ENCODE peak calls at places on chromosomes 12 and 14, in seven cellular contexts. H, X, U, O, E, W and A are unnamed samples.

GRCh38 chr12:71465794-71466193 is 26.2 kb downstream of the LGR5 start:
- DNase-seq in H (no peak), X (no peak), U (no peak), O (no peak), E (no peak), W (no peak), A (no peak)

GRCh38 chr12:48105321-48105866 is 485 bp downstream of the SENP1 start:
- DNase-seq in H (no peak), X (no peak), U (no peak), O (no peak), E (peak; percentile 22), W (peak; percentile 9), A (no peak)

GRCh38 chr12:44525806-44526654 is 350.1 kb downstream of the NELL2 start:
- DNase-seq in H (no peak), X (no peak), U (no peak), O (no peak), E (no peak), W (no peak), A (no peak)

GRCh38 chr12:53569174-53569557 is 57.0 kb downstream of the ATF7 start:
- DNase-seq in H (no peak), X (no peak), U (no peak), O (no peak), E (peak; percentile 29), W (peak; percentile 41), A (no peak)

GRCh38 chr14:61934385-61934784 is 172.2 kb downstream of the SNAPC1 start:
- DNase-seq in H (no peak), X (no peak), U (no peak), O (no peak), E (peak; percentile 57), W (peak; percentile 98), A (no peak)

GRCh38 chr14:25463475-25463874 is 413.5 kb upstream of the STXBP6 start:
- DNase-seq in H (no peak), X (no peak), U (no peak), O (no peak), E (no peak), W (no peak), A (no peak)

GRCh38 chr14:22536853-22537338 is 52.1 kb downstream of the DAD1 start:
- DNase-seq in H (no peak), X (no peak), U (no peak), O (peak; percentile 47), E (peak; percentile 95), W (peak; percentile 93), A (no peak)

GRCh38 chr14:79967453-79967852 is 243.9 kb downstream of the DIO2 start:
- DNase-seq in H (no peak), X (no peak), U (no peak), O (no peak), E (no peak), W (no peak), A (no peak)

GRCh38 chr12:101642115-101643067 is 47.6 kb downstream of the MYBPC1 start:
- DNase-seq in H (peak; percentile 14), X (peak; percentile 65), U (peak; percentile 70), O (no peak), E (no peak), W (no peak), A (no peak)

GRCh38 chr12:48853228-48853688 is 1.3 kb upstream of the DDX23 start:
- DNase-seq in H (peak; percentile 74), X (peak; percentile 89), U (peak; percentile 94), O (peak; percentile 80), E (peak; percentile 94), W (peak; percentile 85), A (no peak)

GRCh38 chr12:75913502-75914110 is 118.0 kb downstream of the PHLDA1 start:
- DNase-seq in H (no peak), X (no peak), U (no peak), O (no peak), E (peak; percentile 46), W (no peak), A (no peak)

GRCh38 chr12:13241833-13242232 is 45.3 kb downstream of the EMP1 start:
- DNase-seq in H (no peak), X (no peak), U (no peak), O (no peak), E (no peak), W (peak; percentile 40), A (no peak)

GRCh38 chr12:109827566-109828550 is 5.3 kb downstream of the TRPV4 start:
- DNase-seq in H (no peak), X (no peak), U (no peak), O (no peak), E (peak; percentile 30), W (no peak), A (no peak)

GRCh38 chr14:76946753-76947077 is 81.8 kb downstream of the IRF2BPL start:
- DNase-seq in H (no peak), X (no peak), U (no peak), O (no peak), E (no peak), W (no peak), A (no peak)

GRCh38 chr14:31937730-31938346 is 139.3 kb upstream of the ARHGAP5 start:
- DNase-seq in H (no peak), X (no peak), U (no peak), O (no peak), E (peak; percentile 62), W (peak; percentile 82), A (no peak)

GRCh38 chr12:70661762-70662161 is 24.5 kb upstream of the PTPRB start:
- DNase-seq in H (no peak), X (no peak), U (no peak), O (no peak), E (peak; percentile 81), W (peak; percentile 95), A (no peak)

GRCh38 chr12:120751389-120751788 is 25.8 kb downstream of the ACADS start:
- DNase-seq in H (no peak), X (no peak), U (no peak), O (no peak), E (no peak), W (no peak), A (no peak)

GRCh38 chr14:105419305-105420091 is at the start of gene MTA1:
- DNase-seq in H (peak; percentile 86), X (peak; percentile 67), U (no peak), O (no peak), E (no peak), W (no peak), A (peak; percentile 74)

GRCh38 chr12:132367401-132367851 is 38.0 kb upstream of the GALNT9 start:
- DNase-seq in H (no peak), X (no peak), U (no peak), O (no peak), E (peak; percentile 15), W (no peak), A (no peak)

DNA sequence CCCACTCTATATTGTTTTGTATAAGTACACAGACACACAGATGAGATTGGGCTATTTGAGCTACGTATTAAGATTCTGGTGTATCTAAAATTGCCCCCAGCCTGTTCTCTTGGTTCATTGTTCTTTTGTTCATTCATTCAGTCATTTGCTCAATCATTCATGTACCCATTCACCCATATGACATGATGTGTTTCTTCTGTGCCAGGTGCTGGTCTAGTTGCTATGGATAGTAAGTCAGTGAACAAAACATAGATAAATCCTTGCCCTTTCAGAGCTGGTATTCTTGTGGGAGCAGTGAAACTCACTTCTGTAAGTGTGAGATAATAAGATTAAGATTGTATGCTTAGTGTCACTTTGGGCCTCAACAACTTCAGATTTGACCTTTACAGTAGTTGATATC is 191.3 kb downstream of the TMTC2 start:
- DNase-seq in H (no peak), X (no peak), U (no peak), O (no peak), E (no peak), W (no peak), A (no peak)
- TF ChIP-seq CTCF in H (no peak), X (no peak), U (no peak), O (no peak), E (no peak), W (no peak), A (no peak)

DNA sequence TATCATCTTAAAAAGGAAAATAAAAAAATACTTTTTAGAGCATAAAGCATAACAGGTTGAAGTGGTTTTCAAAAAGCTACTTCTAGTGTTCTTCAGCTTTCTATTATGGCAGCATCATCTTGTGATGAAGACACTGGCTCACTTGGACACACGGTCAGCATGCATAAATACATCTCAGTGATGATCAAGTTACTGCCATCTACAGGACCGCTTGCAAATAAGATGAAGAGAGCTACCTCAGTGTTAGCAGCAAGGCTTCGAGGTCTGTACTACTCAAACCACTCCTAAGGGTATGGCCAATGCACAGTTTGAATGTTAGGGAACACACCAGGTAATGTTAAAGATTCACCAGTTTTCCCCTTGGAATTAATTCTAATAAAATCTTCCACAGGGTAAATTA is 58.8 kb downstream of the GALC start:
- DNase-seq in H (no peak), X (no peak), U (no peak), O (no peak), E (peak; percentile 8), W (no peak), A (no peak)
- TF ChIP-seq CTCF in H (no peak), X (no peak), U (no peak), O (no peak), E (no peak), W (peak; percentile 24), A (peak; percentile 3)

GRCh38 chr14:60179296-60179924 is 14.2 kb upstream of the DHRS7 start:
- DNase-seq in H (no peak), X (no peak), U (no peak), O (no peak), E (no peak), W (peak; percentile 42), A (no peak)
- TF ChIP-seq CTCF in H (no peak), X (no peak), U (no peak), O (no peak), E (no peak), W (no peak), A (no peak)

GRCh38 chr12:14366211-14366762 is 805 bp downstream of the ATF7IP start:
- DNase-seq in H (no peak), X (no peak), U (no peak), O (no peak), E (peak; percentile 64), W (peak; percentile 41), A (no peak)

GRCh38 chr12:14362347-14362746 is 3.1 kb upstream of the ATF7IP start:
- DNase-seq in H (no peak), X (no peak), U (no peak), O (no peak), E (no peak), W (no peak), A (no peak)

GRCh38 chr12:14367097-14367661 is 1.7 kb downstream of the ATF7IP start:
- DNase-seq in H (no peak), X (no peak), U (no peak), O (no peak), E (peak; percentile 79), W (peak; percentile 36), A (no peak)

GRCh38 chr12:14364583-14365271 is 755 bp upstream of the ATF7IP start:
- DNase-seq in H (no peak), X (no peak), U (no peak), O (no peak), E (peak; percentile 6), W (no peak), A (no peak)

GRCh38 chr12:14365294-14366210 is at the start of gene ATF7IP:
- DNase-seq in H (peak; percentile 96), X (peak; percentile 90), U (peak; percentile 95), O (peak; percentile 95), E (peak; percentile 98), W (peak; percentile 96), A (no peak)
- TF ChIP-seq CTCF in H (peak; percentile 51), X (no peak), U (peak; percentile 37), O (peak; percentile 26), E (peak; percentile 23), W (peak; percentile 62), A (peak; percentile 28)